ENCODE peak calls at places on chromosomes 1 and 21, in eight cellular contexts. Y, L, E, H, R, S, M and O are unnamed samples.

GRCh38 chr21:25845729-25846256 is 111.0 kb downstream of the GABPA start:
- DNase-seq in H (no peak), E (no peak), Y (no peak), S (no peak), L (no peak), R (no peak), M (no peak), O (no peak)

GRCh38 chr21:27362249-27362648 is 395.4 kb upstream of the ADAMTS5 start:
- DNase-seq in R (no peak), M (no peak), S (peak), E (no peak), L (no peak), Y (peak), H (no peak), O (no peak)

GRCh38 chr1:25501235-25502058 is 42.0 kb upstream of the LDLRAP1 start:
- DNase-seq in H (no peak), Y (no peak), S (peak), E (no peak), R (no peak), M (peak), L (peak), O (no peak)

GRCh38 chr1:119316870-119317416 is 51.6 kb upstream of the HAO2 start:
- DNase-seq in E (no peak), M (no peak), H (no peak), R (no peak), S (no peak), L (peak), Y (no peak), O (no peak)

GRCh38 chr21:32096411-32096810 is 182.4 kb downstream of the MIS18A start:
- DNase-seq in E (no peak), M (no peak), Y (peak), S (peak), H (no peak), R (no peak), L (peak), O (no peak)

GRCh38 chr1:10339815-10340214 is 59.0 kb upstream of the PGD start:
- DNase-seq in S (peak), L (peak), M (no peak), H (no peak), R (peak), E (no peak), Y (peak), O (peak)

GRCh38 chr1:36133484-36133883 is 8.5 kb upstream of the COL8A2 start:
- DNase-seq in Y (peak), R (peak), E (peak), M (peak), S (peak), H (peak), L (no peak), O (peak)

GRCh38 chr1:235425357-235425756 is 58.1 kb downstream of the TBCE start:
- DNase-seq in H (no peak), S (no peak), M (no peak), R (no peak), L (no peak), E (no peak), Y (no peak), O (no peak)

GRCh38 chr1:248736992-248737391 is 18.6 kb downstream of the LYPD8 start:
- DNase-seq in S (no peak), M (no peak), H (no peak), R (no peak), E (no peak), Y (no peak), L (no peak), O (no peak)

GRCh38 chr1:42424201-42424600 is 31.6 kb downstream of the ZMYND12 start:
- DNase-seq in S (no peak), R (no peak), Y (no peak), M (no peak), L (no peak), H (no peak), E (no peak), O (no peak)

GRCh38 chr1:230368363-230368762 is 57.8 kb downstream of the PGBD5 start:
- DNase-seq in L (no peak), E (no peak), S (no peak), M (no peak), Y (no peak), R (no peak), H (no peak), O (no peak)

GRCh38 chr1:6294868-6295556 is 34.1 kb upstream of the GPR153 start:
- DNase-seq in M (no peak), H (no peak), E (no peak), L (no peak), Y (no peak), S (no peak), R (no peak), O (no peak)

GRCh38 chr1:63475761-63476160 is 47.3 kb downstream of the ITGB3BP start:
- DNase-seq in M (no peak), L (no peak), Y (no peak), R (no peak), H (no peak), E (no peak), S (no peak), O (no peak)

GRCh38 chr1:57494679-57495078 is 70.8 kb upstream of the DAB1 start:
- DNase-seq in R (no peak), L (no peak), Y (no peak), E (no peak), H (no peak), S (no peak), M (no peak), O (peak)

GRCh38 chr1:214426420-214426812 is 125.0 kb downstream of the PTPN14 start:
- DNase-seq in H (no peak), E (no peak), R (no peak), Y (no peak), L (no peak), M (no peak), S (no peak), O (no peak)

GRCh38 chr1:241356519-241357365 is at the start of gene RGS7:
- DNase-seq in E (no peak), M (peak), H (no peak), R (peak), Y (peak), L (peak), S (peak), O (no peak)

GRCh38 chr1:189619682-189620332 is 857.9 kb downstream of the BRINP3 start:
- DNase-seq in E (peak), M (peak), H (no peak), L (no peak), R (no peak), S (peak), Y (peak), O (peak)

GRCh38 chr1:26832249-26832960 is 5.9 kb downstream of the ZDHHC18 start:
- DNase-seq in Y (no peak), S (no peak), H (no peak), L (no peak), M (no peak), E (no peak), R (no peak), O (peak)

GRCh38 chr1:62176597-62177312 is 17.9 kb upstream of the L1TD1 start:
- DNase-seq in H (no peak), M (no peak), S (no peak), R (no peak), Y (no peak), L (no peak), E (no peak), O (no peak)

GRCh38 chr1:2204384-2205190 is 10.0 kb upstream of the FAAP20 start:
- DNase-seq in M (no peak), L (peak), Y (peak), E (no peak), H (peak), S (peak), R (peak), O (no peak)

GRCh38 chr1:42322577-42322976 is 12.5 kb downstream of the FOXJ3 start:
- DNase-seq in L (no peak), Y (peak), S (peak), E (no peak), M (no peak), H (no peak), R (no peak), O (no peak)

GRCh38 chr1:220926146-220926545 is 46.9 kb downstream of the HLX start:
- DNase-seq in R (no peak), L (no peak), M (no peak), S (no peak), E (no peak), Y (no peak), H (no peak), O (peak)

GRCh38 chr1:151311589-151312331 is 15.5 kb downstream of the PI4KB start:
- DNase-seq in R (peak), M (peak), S (peak), E (peak), Y (peak), L (no peak), H (peak), O (peak)

GRCh38 chr1:172883387-172883791 is 167.4 kb downstream of the TNFSF18 start:
- DNase-seq in E (no peak), M (no peak), H (no peak), R (no peak), S (peak), L (no peak), Y (peak), O (no peak)

GRCh38 chr1:87463917-87464565 is 135.4 kb downstream of the LMO4 start:
- DNase-seq in M (no peak), E (no peak), S (peak), H (no peak), L (peak), R (no peak), Y (no peak), O (no peak)

GRCh38 chr1:153355445-153356071 is 2.1 kb upstream of the S100A9 start:
- DNase-seq in L (peak), M (no peak), S (peak), Y (peak), E (no peak), H (peak), R (peak), O (no peak)

GRCh38 chr1:26019641-26020315 is 1.8 kb upstream of the EXTL1 start:
- DNase-seq in R (no peak), L (no peak), M (no peak), E (no peak), S (no peak), Y (no peak), H (no peak), O (no peak)

GRCh38 chr1:31674626-31675025 is 29.2 kb downstream of the COL16A1 start:
- DNase-seq in L (no peak), H (no peak), Y (no peak), S (no peak), R (no peak), E (no peak), M (no peak), O (no peak)
- TF ChIP-seq CTCF in L (no peak), H (no peak), Y (no peak), S (no peak), R (no peak), E (no peak), M (no peak), O (no peak)

GRCh38 chr1:17363351-17363750 is 8.6 kb upstream of the PADI6 start:
- DNase-seq in Y (no peak), S (no peak), H (no peak), M (no peak), R (no peak), E (no peak), L (no peak), O (no peak)
- H3K4me3 ChIP-seq in Y (no peak), S (no peak), H (no peak), M (no peak), R (no peak), E (no peak), L (no peak), O (no peak)

DNA sequence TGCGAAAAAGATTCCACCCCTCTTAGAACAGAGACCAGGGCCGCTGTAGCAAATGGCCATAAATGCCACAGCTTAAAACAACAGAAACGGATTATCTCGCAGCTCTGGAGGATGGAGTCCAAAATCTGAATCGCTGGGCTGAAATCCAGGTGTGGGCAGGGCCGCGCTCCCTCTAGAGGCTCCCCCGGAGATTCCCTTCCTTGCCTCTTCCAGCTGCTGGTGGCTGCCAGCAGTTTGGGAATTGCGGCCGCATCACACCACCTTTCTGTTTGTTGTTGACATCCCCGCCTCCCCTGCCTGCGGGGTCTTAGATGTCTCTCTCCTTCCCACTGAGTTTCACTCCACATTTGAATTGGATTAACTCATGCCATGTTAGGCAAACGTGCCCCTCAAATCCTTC is 15.6 kb downstream of the PDE9A start:
- DNase-seq in S (peak), H (no peak), L (no peak), R (no peak), M (no peak), Y (no peak), E (no peak), O (no peak)
- TF ChIP-seq CTCF in S (peak), H (no peak), L (peak), R (no peak), M (no peak), Y (no peak), E (peak), O (peak)

DNA sequence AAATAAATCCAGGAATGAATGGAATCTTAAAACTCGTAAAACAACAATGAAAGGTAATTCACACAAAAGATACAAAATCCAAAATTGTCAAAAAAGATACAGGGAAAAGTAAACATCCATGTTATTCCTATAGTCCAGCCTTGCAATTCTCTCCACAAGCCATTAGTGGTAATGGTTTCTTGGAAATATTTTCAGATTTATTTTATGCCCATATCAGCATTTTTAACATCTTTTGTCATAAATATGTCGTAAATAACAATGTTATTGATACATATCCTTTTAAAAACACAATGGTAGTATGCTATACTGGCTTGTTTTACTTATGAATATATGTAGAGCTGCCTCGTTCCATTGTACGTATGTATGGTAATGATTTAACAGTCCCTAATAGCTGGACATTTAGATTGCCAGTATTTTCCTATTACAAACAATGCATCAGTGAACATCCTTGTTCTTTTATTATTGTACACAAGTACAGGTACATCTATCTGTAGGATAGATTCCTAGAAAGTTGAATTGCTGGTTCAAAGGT is 30.6 kb downstream of the DNTTIP2 start:
- DNase-seq in E (no peak), L (no peak), Y (no peak), M (no peak), R (no peak), H (no peak), S (no peak), O (no peak)
- H3K4me3 ChIP-seq in E (peak), L (peak), Y (peak), M (peak), R (peak), H (peak), S (peak), O (peak)

GRCh38 chr1:3482590-3482899 is 28.1 kb downstream of the ARHGEF16 start:
- DNase-seq in M (no peak), Y (no peak), S (no peak), L (no peak), E (no peak), H (no peak), R (no peak), O (no peak)
- TF ChIP-seq CTCF in M (peak), Y (no peak), S (no peak), L (no peak), E (peak), H (no peak), R (no peak), O (peak)

GRCh38 chr1:44654621-44655187 is 19.6 kb downstream of the TMEM53 start:
- DNase-seq in R (no peak), H (no peak), L (no peak), E (no peak), M (no peak), Y (no peak), S (no peak), O (no peak)

GRCh38 chr1:44651069-44651468 is 23.2 kb downstream of the TMEM53 start:
- DNase-seq in Y (no peak), H (no peak), E (no peak), R (no peak), S (no peak), M (no peak), L (no peak), O (no peak)

GRCh38 chr1:44653107-44653964 is 20.9 kb downstream of the TMEM53 start:
- DNase-seq in S (no peak), M (no peak), R (no peak), Y (no peak), H (no peak), E (no peak), L (no peak), O (no peak)

GRCh38 chr1:44650159-44650831 is 24.0 kb downstream of the TMEM53 start:
- DNase-seq in Y (no peak), L (peak), S (no peak), E (no peak), M (no peak), H (no peak), R (no peak), O (no peak)

DNA sequence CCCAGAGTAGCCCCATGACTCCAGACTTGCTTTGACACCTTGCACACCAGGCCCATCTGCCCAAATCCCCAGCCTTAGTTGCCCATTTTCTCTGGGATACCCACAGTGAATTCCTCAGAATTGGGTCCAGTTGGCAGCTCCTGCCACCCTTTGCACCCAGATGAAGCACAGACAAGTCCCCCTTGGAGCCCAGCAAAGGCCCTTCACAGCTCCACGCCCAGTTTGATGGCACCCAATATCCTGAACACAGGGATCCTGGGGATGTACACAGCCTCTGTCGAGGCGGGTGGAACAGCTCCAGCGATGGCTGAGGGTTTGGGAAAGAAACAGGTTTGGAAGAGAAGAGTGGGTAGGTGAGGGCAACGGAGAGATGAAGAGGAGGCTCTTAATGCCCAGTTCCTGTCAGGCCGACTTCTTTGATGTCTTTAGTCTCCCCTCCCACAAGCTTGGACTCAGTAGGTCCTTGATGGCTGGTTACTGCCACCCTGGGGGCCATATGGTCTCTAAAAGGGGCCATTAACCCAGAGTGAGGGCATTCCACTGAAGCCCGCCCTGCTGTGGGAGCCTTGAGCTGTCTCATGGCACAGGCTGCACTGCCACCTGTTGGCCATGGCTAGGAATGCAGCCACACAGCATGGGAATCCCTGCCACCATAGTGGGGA is 21.7 kb downstream of the TMEM53 start:
- DNase-seq in M (no peak), L (peak), E (no peak), R (peak), H (peak), S (peak), Y (peak), O (no peak)
- H3K4me3 ChIP-seq in M (no peak), L (no peak), E (no peak), R (no peak), H (no peak), S (no peak), Y (no peak), O (no peak)